ENCODE peak calls at places on chromosomes 16 and 17, in seven cellular contexts. Q is H9, J is mesendoderm, R is PC-3, N is neuronal stem cell, M is endothelial cell of umbilical vein, Y is neural progenitor cell. P is an unnamed sample.

GRCh38 chr17:45128331-45128730 is 4.0 kb downstream of the PLCD3 start:
- DNase-seq in Q (no peak), J (no peak), R (no peak), N (no peak), M (no peak), Y (no peak), P (no peak)

GRCh38 chr17:75824591-75825518 is 19.3 kb downstream of the UNC13D start:
- DNase-seq in Q (no peak), J (no peak), R (no peak), N (no peak), M (no peak), Y (no peak), P (no peak)

GRCh38 chr17:48457080-48457836 is 27.2 kb upstream of the SKAP1 start:
- DNase-seq in Q (peak), J (peak), R (peak), N (peak), M (peak), Y (peak), P (peak)

GRCh38 chr16:12002447-12003006 is 26.0 kb downstream of the SNX29 start:
- DNase-seq in Q (no peak), J (no peak), R (no peak), N (no peak), M (no peak), Y (no peak), P (no peak)

GRCh38 chr17:60311936-60312335 is 80.0 kb downstream of the USP32 start:
- DNase-seq in Q (no peak), J (no peak), R (no peak), N (no peak), M (no peak), Y (no peak), P (no peak)

GRCh38 chr16:15621456-15621855 is 21.5 kb downstream of the MARF1 start:
- DNase-seq in Q (no peak), J (no peak), R (no peak), N (no peak), M (no peak), Y (no peak), P (no peak)

GRCh38 chr17:19676901-19677300 is 28.4 kb downstream of the ALDH3A2 start:
- DNase-seq in Q (no peak), J (no peak), R (no peak), N (no peak), M (no peak), Y (no peak), P (no peak)

GRCh38 chr17:81713556-81714411 is 1.7 kb downstream of the SLC25A10 start:
- DNase-seq in Q (no peak), J (no peak), R (peak), N (no peak), M (no peak), Y (peak), P (no peak)

GRCh38 chr17:2571523-2572303 is 21.7 kb upstream of the PAFAH1B1 start:
- DNase-seq in Q (no peak), J (no peak), R (no peak), N (no peak), M (no peak), Y (no peak), P (no peak)
- H3K9ac ChIP-seq in Q (no peak), J (no peak), R (no peak), N (no peak), M (no peak), Y (no peak), P (no peak)

DNA sequence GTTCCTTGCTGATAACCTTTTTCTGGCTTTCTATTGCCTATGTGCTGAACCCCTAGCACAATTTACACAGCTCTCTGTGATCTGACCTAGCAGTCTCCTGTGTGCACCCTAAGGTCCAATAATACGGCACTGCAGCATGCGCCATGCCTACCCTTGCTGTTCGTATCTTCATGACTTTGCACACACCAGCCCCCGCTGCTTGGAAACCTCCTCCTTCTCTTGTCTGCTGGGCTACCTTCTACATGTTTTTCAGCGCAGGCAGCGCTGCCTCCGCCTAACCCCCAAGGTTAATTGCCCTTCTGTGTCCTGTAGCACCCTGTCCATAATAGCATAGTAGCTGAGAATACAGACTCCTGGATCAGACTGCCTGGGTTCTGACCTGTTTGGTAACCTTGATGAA is 1.4 kb downstream of the STARD3 start:
- DNase-seq in Q (no peak), J (no peak), R (no peak), N (no peak), M (no peak), Y (no peak), P (no peak)
- H3K9ac ChIP-seq in Q (no peak), J (no peak), R (peak), N (no peak), M (no peak), Y (no peak), P (peak)

GRCh38 chr16:7231762-7232161 is 100.9 kb upstream of the RBFOX1 start:
- DNase-seq in Q (no peak), J (no peak), R (no peak), N (no peak), M (no peak), Y (no peak), P (no peak)

GRCh38 chr16:7227193-7227825 is 105.3 kb upstream of the RBFOX1 start:
- DNase-seq in Q (peak), J (peak), R (no peak), N (peak), M (no peak), Y (peak), P (no peak)
- H3K9ac ChIP-seq in Q (no peak), J (no peak), R (no peak), N (peak), M (no peak), Y (no peak), P (no peak)

GRCh38 chr16:29696881-29697331 is 17.9 kb downstream of the QPRT start:
- DNase-seq in Q (no peak), J (no peak), R (no peak), N (no peak), M (no peak), Y (no peak), P (no peak)

GRCh38 chr16:29698484-29699323 is 19.7 kb downstream of the QPRT start:
- DNase-seq in Q (no peak), J (no peak), R (no peak), N (no peak), M (no peak), Y (no peak), P (peak)

GRCh38 chr16:29699324-29700219 is 20.6 kb downstream of the QPRT start:
- DNase-seq in Q (no peak), J (no peak), R (no peak), N (no peak), M (no peak), Y (no peak), P (peak)

GRCh38 chr16:29698042-29698441 is 19.1 kb downstream of the QPRT start:
- DNase-seq in Q (no peak), J (no peak), R (no peak), N (no peak), M (no peak), Y (no peak), P (no peak)

GRCh38 chr16:29697391-29697790 is 18.4 kb downstream of the QPRT start:
- DNase-seq in Q (no peak), J (no peak), R (no peak), N (no peak), M (no peak), Y (no peak), P (no peak)
- H3K9ac ChIP-seq in Q (no peak), J (no peak), R (no peak), N (no peak), M (no peak), Y (no peak), P (no peak)

DNA sequence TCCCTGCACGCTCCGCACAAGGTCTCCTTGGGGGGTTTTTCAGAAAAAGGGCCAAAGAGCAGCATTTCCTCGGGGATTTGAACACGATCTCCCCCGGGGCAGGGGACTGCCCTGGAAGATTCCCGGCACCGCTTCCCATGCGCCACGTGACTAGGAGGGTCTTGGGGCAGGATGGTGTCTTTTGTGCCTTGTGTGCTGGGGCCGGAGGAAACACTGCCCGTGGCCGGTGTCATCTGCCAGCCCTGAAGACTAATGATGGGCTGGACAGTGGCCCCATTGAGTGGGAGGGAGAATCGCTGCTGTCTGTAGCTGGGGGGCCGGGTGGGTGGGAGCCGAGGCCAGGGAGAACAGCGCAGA is 315.1 kb downstream of the SEC14L1 start:
- DNase-seq in Q (no peak), J (no peak), R (no peak), N (no peak), M (no peak), Y (no peak), P (no peak)
- H3K9ac ChIP-seq in Q (no peak), J (no peak), R (no peak), N (no peak), M (no peak), Y (no peak), P (peak)

GRCh38 chr16:68357521-68357922 is 46.7 kb downstream of the PRMT7 start:
- DNase-seq in Q (no peak), J (no peak), R (no peak), N (no peak), M (no peak), Y (no peak), P (no peak)
- H3K9ac ChIP-seq in Q (no peak), J (no peak), R (no peak), N (no peak), M (no peak), Y (no peak), P (no peak)

GRCh38 chr16:1071009-1071408 is 1.5 kb upstream of the SSTR5 start:
- DNase-seq in Q (no peak), J (no peak), R (no peak), N (no peak), M (no peak), Y (no peak), P (no peak)

GRCh38 chr16:1070084-1070987 is 2.2 kb upstream of the SSTR5 start:
- DNase-seq in Q (no peak), J (no peak), R (no peak), N (no peak), M (no peak), Y (peak), P (no peak)

GRCh38 chr16:1067629-1068028 is 4.9 kb upstream of the SSTR5 start:
- DNase-seq in Q (no peak), J (no peak), R (no peak), N (no peak), M (no peak), Y (no peak), P (no peak)

GRCh38 chr16:1068451-1068850 is 4.1 kb upstream of the SSTR5 start:
- DNase-seq in Q (no peak), J (no peak), R (no peak), N (no peak), M (no peak), Y (no peak), P (no peak)

DNA sequence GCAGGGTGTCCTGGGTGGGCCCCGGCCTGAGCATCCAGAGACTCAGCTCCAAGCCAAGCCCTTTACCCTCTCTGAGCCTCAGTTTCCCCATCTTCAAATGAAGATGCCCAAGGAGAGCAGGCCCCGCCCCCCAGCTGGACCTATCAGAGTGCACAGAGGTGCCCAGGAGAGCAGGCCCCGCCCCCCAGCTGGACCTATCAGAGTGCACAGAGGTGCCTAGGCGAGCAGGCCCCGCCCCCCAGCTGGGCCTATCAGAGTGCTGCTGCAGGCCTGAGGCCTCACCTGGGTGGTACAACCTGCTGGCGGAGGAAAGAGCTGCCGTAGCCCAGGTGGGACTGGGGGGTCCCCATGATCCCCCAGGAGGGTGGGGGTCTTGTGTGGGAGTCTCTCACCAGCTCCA is 3.4 kb upstream of the SSTR5 start:
- DNase-seq in Q (no peak), J (peak), R (no peak), N (no peak), M (no peak), Y (no peak), P (peak)
- H3K9ac ChIP-seq in Q (no peak), J (no peak), R (no peak), N (no peak), M (no peak), Y (no peak), P (no peak)

P was measured in Karpas-422.